ENCODE peak calls at places on chromosomes 7 and 10, in four cellular contexts. M is activated CD4-positive, alpha-beta T cell treated with anti-CD3 and anti-CD28 coated beads, Interleukin-2, amount 50 U/mL, for 24 hours; Y is fibroblast of lung; T is NCI-H1092 treated with DMSO at 0.1 percent for 48 hours. L is an unnamed sample.
A peak's percentile ranks its signal among the peaks of the same experiment; 100 is the strongest.

GRCh38 chr7:64947252-64948000 is 43.4 kb downstream of the ZNF117 start:
- DNase-seq in Y (no peak), T (peak; percentile 19), M (no peak), L (no peak)

GRCh38 chr10:60778978-60779668 is 845 bp downstream of the CDK1 start:
- DNase-seq in T (peak; percentile 11), Y (peak; percentile 20), M (no peak), L (no peak)

GRCh38 chr7:5478568-5479045 is 55.0 kb upstream of the TNRC18 start:
- DNase-seq in T (peak; percentile 57), Y (no peak), M (no peak), L (no peak)

GRCh38 chr7:50962962-50963374 is 180.3 kb upstream of the GRB10 start:
- DNase-seq in M (no peak), Y (peak; percentile 79), T (peak; percentile 83), L (no peak)

GRCh38 chr10:101558206-101558605 is 29.9 kb downstream of the POLL start:
- DNase-seq in T (no peak), Y (no peak), M (no peak), L (no peak)

GRCh38 chr7:108181073-108181985 is 51.2 kb upstream of the LAMB4 start:
- DNase-seq in T (peak; percentile 83), Y (peak; percentile 45), M (no peak), L (no peak)

GRCh38 chr7:151010307-151011096 is 13.8 kb downstream of the ATG9B start:
- DNase-seq in M (no peak), Y (peak; percentile 32), T (no peak), L (no peak)

GRCh38 chr7:154729056-154729455 is 273.9 kb downstream of the PAXIP1 start:
- DNase-seq in M (no peak), T (no peak), Y (no peak), L (no peak)

GRCh38 chr7:141145630-141145982 is 71.7 kb downstream of the TMEM178B start:
- DNase-seq in M (no peak), T (no peak), Y (no peak), L (no peak)

GRCh38 chr10:121927361-121927840 is 430 bp downstream of the ATE1 start:
- DNase-seq in T (peak; percentile 47), Y (peak; percentile 61), M (peak; percentile 8), L (no peak)

GRCh38 chr7:159051916-159052315 is 92.8 kb downstream of the VIPR2 start:
- DNase-seq in M (no peak), T (no peak), Y (no peak), L (no peak)

GRCh38 chr10:29691564-29692064 is 56.8 kb upstream of the SVIL start:
- DNase-seq in M (no peak), T (no peak), Y (peak; percentile 94), L (no peak)

GRCh38 chr7:7169296-7169695 is 13.0 kb upstream of the C1GALT1 start:
- DNase-seq in M (no peak), T (no peak), Y (no peak), L (no peak)

GRCh38 chr7:154503962-154504550 is 451.9 kb downstream of the DPP6 start:
- DNase-seq in M (no peak), T (peak; percentile 72), Y (peak; percentile 26), L (no peak)

GRCh38 chr10:87867453-87867852 is 4.0 kb downstream of the PTEN start:
- DNase-seq in T (no peak), Y (no peak), M (no peak), L (no peak)

GRCh38 chr10:54402576-54402975 is 398.5 kb downstream of the PCDH15 start:
- DNase-seq in T (peak; percentile 0), M (no peak), Y (peak; percentile 9), L (no peak)

GRCh38 chr7:8274589-8274988 is 12.6 kb upstream of the ICA1 start:
- DNase-seq in Y (peak; percentile 47), M (no peak), T (no peak), L (no peak)

GRCh38 chr7:117800841-117801240 is 72.4 kb downstream of the CTTNBP2 start:
- DNase-seq in M (no peak), T (no peak), Y (no peak), L (no peak)

GRCh38 chr7:100578246-100579183 is 4.8 kb upstream of the SAP25 start:
- DNase-seq in Y (no peak), T (no peak), M (no peak), L (no peak)

L was measured in cortex of kidney.